ENCODE peak calls at places on chromosomes 4 and X, in five cellular contexts. G is body of pancreas; E is omental fat pad; M is A549; Z is naive thymus-derived CD8-positive, alpha-beta T cell. O is an unnamed sample.

GRCh38 chr4:23855912-23856605 is 33.8 kb downstream of the PPARGC1A start:
- ATAC-seq in M (no peak), G (no peak), Z (no peak), E (no peak), O (no peak)

GRCh38 chr4:186604124-186604627 is 48.8 kb upstream of the MTNR1A start:
- ATAC-seq in M (no peak), E (no peak), G (no peak), Z (no peak), O (no peak)

GRCh38 chr4:41144812-41145211 is 69.5 kb downstream of the APBB2 start:
- ATAC-seq in Z (no peak), E (no peak), G (no peak), M (no peak), O (no peak)

GRCh38 chr4:71338846-71339593 is at the start of gene SLC4A4:
- ATAC-seq in E (peak), M (no peak), G (no peak), Z (no peak), O (no peak)

GRCh38 chrX:36957425-36958328 is 50.5 kb upstream of the FAM47C start:
- ATAC-seq in G (peak), E (no peak), Z (no peak), M (peak), O (peak)

GRCh38 chr4:184265566-184266351 is 48.1 kb upstream of the ENPP6 start:
- ATAC-seq in Z (no peak), G (no peak), M (peak), E (no peak), O (no peak)

GRCh38 chr4:102685768-102686167 is 75.0 kb downstream of the MANBA start:
- ATAC-seq in M (no peak), G (no peak), E (no peak), Z (no peak), O (no peak)

GRCh38 chr4:1234296-1234695 is 14.6 kb downstream of the CTBP1 start:
- ATAC-seq in Z (no peak), M (no peak), G (no peak), E (no peak), O (peak)

GRCh38 chrX:101957174-101957573 is 25.3 kb upstream of the ZMAT1 start:
- ATAC-seq in Z (no peak), G (no peak), E (no peak), M (no peak), O (no peak)

GRCh38 chr4:87746001-87746400 is 53.4 kb upstream of the IBSP start:
- ATAC-seq in E (no peak), G (no peak), M (no peak), Z (no peak), O (no peak)

GRCh38 chr4:52983563-52984303 is 121.6 kb downstream of the RASL11B start:
- ATAC-seq in M (no peak), E (no peak), G (peak), Z (no peak), O (peak)

GRCh38 chr4:112234952-112235609 is 3.5 kb downstream of the AP1AR start:
- ATAC-seq in E (peak), M (no peak), G (no peak), Z (no peak), O (no peak)

GRCh38 chr4:125735107-125735506 is 420.4 kb downstream of the FAT4 start:
- ATAC-seq in E (peak), G (peak), Z (no peak), M (peak), O (peak)

GRCh38 chr4:78661923-78662521 is 110.5 kb downstream of the ANXA3 start:
- ATAC-seq in M (peak), Z (no peak), E (no peak), G (peak), O (peak)

GRCh38 chr4:98481167-98481566 is 177.2 kb downstream of the TSPAN5 start:
- ATAC-seq in Z (no peak), G (no peak), M (no peak), E (no peak), O (no peak)

GRCh38 chrX:1601051-1601767 is 9.8 kb downstream of the AKAP17A start:
- ATAC-seq in M (no peak), G (no peak), E (no peak), Z (no peak), O (no peak)

GRCh38 chr4:158053086-158053485 is 119.7 kb downstream of the GASK1B start:
- ATAC-seq in G (no peak), Z (no peak), M (no peak), E (no peak), O (no peak)

GRCh38 chr4:8410641-8411271 is 29.8 kb downstream of the ACOX3 start:
- ATAC-seq in G (no peak), E (peak), M (peak), Z (no peak), O (peak)

GRCh38 chr4:116878280-116878679 is 207.1 kb downstream of the TRAM1L1 start:
- ATAC-seq in G (no peak), E (no peak), M (no peak), Z (no peak), O (no peak)

GRCh38 chr4:156547439-156547838 is 424.2 kb downstream of the PDGFC start:
- ATAC-seq in M (no peak), Z (no peak), E (peak), G (no peak), O (peak)

GRCh38 chr4:81930506-81931238 is 443.1 kb downstream of the HNRNPD start:
- ATAC-seq in M (no peak), G (no peak), Z (no peak), E (no peak), O (no peak)

GRCh38 chrX:19548279-19548678 is 33.0 kb upstream of the MAP3K15 start:
- ATAC-seq in G (no peak), Z (no peak), M (no peak), E (no peak), O (no peak)

GRCh38 chr4:78634011-78634664 is 82.6 kb downstream of the ANXA3 start:
- ATAC-seq in G (no peak), Z (no peak), M (no peak), E (no peak), O (peak)

GRCh38 chr4:74235135-74235534 is 73.1 kb upstream of the EPGN start:
- ATAC-seq in M (no peak), Z (no peak), G (no peak), E (no peak), O (no peak)

O was measured in gastroesophageal sphincter.